ENCODE peak calls at places on chromosomes 16 and 17, in eight cellular contexts. W is adrenal gland, R is sigmoid colon, M is testis, B is body of pancreas, A is Peyer's patch, O is heart left ventricle, D is right lobe of liver. X is an unnamed sample. For H3K9me3, the result is how much of the 10 kb centered on the place peaks cover.

GRCh38 chr17:42016411-42016831 is 818 bp downstream of the DNAJC7 start:
- DNase-seq in D (no peak), A (no peak), O (no peak), R (no peak), W (no peak), B (no peak), M (peak), X (no peak)

GRCh38 chr16:88820335-88821025 is 8.8 kb upstream of the APRT start:
- DNase-seq in M (no peak), O (no peak), D (no peak), B (no peak), R (no peak), W (no peak), A (no peak), X (no peak)

GRCh38 chr16:4664538-4665418 is 28.6 kb upstream of the NUDT16L1 start:
- DNase-seq in O (peak), R (no peak), D (peak), M (peak), W (peak), A (peak), B (peak), X (peak)

GRCh38 chr16:57299009-57299718 is 14.7 kb upstream of the PLLP start:
- DNase-seq in B (no peak), R (peak), D (no peak), A (no peak), W (no peak), O (no peak), M (no peak), X (no peak)

GRCh38 chr17:10617120-10617505 is 40.0 kb downstream of the MYH3 start:
- DNase-seq in R (no peak), B (no peak), A (no peak), O (no peak), M (no peak), D (no peak), W (no peak), X (no peak)

GRCh38 chr17:38608648-38609047 is 2.9 kb upstream of the SRCIN1 start:
- DNase-seq in W (no peak), O (no peak), B (peak), R (no peak), M (no peak), D (peak), A (no peak), X (peak)

GRCh38 chr16:10178079-10178478 is 4.1 kb downstream of the GRIN2A start:
- DNase-seq in R (no peak), W (no peak), B (no peak), A (no peak), O (no peak), M (no peak), D (no peak), X (no peak)

GRCh38 chr17:76513306-76513692 is 12.1 kb upstream of the RHBDF2 start:
- DNase-seq in W (no peak), D (no peak), B (no peak), R (no peak), A (no peak), O (no peak), M (no peak), X (no peak)

GRCh38 chr17:9179602-9180001 is 158.3 kb downstream of the NTN1 start:
- DNase-seq in B (no peak), W (no peak), A (no peak), M (no peak), D (no peak), R (no peak), O (no peak), X (no peak)

GRCh38 chr16:82767808-82768207 is 141.0 kb downstream of the CDH13 start:
- DNase-seq in M (no peak), R (no peak), O (no peak), W (no peak), A (no peak), D (no peak), B (no peak), X (no peak)

GRCh38 chr17:30952645-30953393 is 18.0 kb upstream of the RNF135 start:
- DNase-seq in R (peak), W (peak), O (peak), A (no peak), B (peak), M (no peak), D (no peak), X (no peak)

GRCh38 chr16:72789921-72790320 is 258.0 kb downstream of the ZFHX3 start:
- DNase-seq in W (no peak), D (no peak), A (no peak), O (no peak), M (no peak), B (no peak), R (no peak), X (no peak)

GRCh38 chr16:72789465-72789864 is 258.5 kb downstream of the ZFHX3 start:
- DNase-seq in O (no peak), R (no peak), W (no peak), M (no peak), B (no peak), A (no peak), D (no peak), X (no peak)

GRCh38 chr16:72787519-72788268 is 260.2 kb downstream of the ZFHX3 start:
- DNase-seq in B (peak), D (no peak), O (peak), R (peak), W (peak), A (peak), M (peak), X (peak)

GRCh38 chr16:72787130-72787518 is 260.8 kb downstream of the ZFHX3 start:
- DNase-seq in D (no peak), W (no peak), M (peak), R (no peak), B (no peak), O (no peak), A (no peak), X (no peak)

GRCh38 chr16:72788269-72788809 is 259.6 kb downstream of the ZFHX3 start:
- DNase-seq in M (no peak), B (no peak), W (no peak), O (no peak), D (no peak), R (no peak), A (no peak), X (peak)
- H3K27ac ChIP-seq in M (peak), B (no peak), W (peak), O (peak), D (no peak), R (no peak), A (no peak), X (peak)

GRCh38 chr17:69452664-69453260 is 38.3 kb downstream of the MAP2K6 start:
- DNase-seq in B (no peak), W (no peak), R (no peak), A (no peak), M (no peak), D (no peak), O (no peak), X (no peak)
- TF ChIP-seq POLR2A in B (no peak), W (no peak), R (no peak), A (no peak), M (no peak), D (no peak), O (no peak), X (no peak)

GRCh38 chr17:70031341-70031740 is 43.7 kb upstream of the KCNJ16 start:
- DNase-seq in O (no peak), B (no peak), A (no peak), W (no peak), D (no peak), R (no peak), M (no peak), X (no peak)
- H3K9me3 ChIP-seq in O (under half), B (under half), A (under half), W (under half), D (under half), R (under half), M (under half), X (under half)

GRCh38 chr16:65950211-65950610 is 416.3 kb upstream of the CDH5 start:
- DNase-seq in M (no peak), R (no peak), W (no peak), D (no peak), B (no peak), A (no peak), O (no peak), X (no peak)
- H3K27ac ChIP-seq in M (no peak), R (no peak), W (no peak), D (no peak), B (no peak), A (no peak), O (no peak), X (no peak)

DNA sequence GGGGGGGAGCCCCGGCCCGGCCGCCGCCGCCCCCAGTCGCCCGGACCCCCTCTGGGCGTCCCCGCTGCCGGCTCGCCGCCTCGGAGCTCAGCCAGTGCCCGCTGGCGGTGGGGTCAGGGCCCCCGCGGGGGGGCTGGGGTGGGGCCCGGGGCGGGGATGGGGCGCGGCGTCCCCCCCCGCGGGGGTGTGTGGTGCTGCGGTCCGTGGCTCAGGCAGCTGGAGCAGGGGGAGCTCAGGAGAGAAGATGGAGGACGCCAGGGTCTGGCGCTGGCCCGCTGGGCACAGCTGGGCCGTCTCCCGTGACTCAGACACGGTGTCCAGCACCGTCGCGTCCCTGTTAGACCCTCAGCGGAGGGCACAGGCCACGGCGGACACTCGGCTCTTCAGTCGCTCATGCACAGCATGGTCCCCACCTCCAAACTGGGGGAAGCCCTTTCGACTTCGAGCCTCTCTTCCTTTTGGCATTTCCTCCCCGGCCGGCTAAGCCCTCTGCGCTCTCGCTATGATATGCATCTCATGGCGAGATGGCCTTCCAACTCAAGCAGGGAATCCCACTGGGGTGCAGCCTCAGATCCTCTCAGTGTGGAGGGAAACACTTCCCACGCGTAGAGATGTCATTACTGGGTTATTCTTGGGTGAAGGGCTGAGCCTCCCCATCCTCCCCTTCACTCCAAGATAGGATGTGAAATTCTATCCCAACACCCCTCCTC is 402 bp upstream of the VEZF1 start:
- DNase-seq in W (peak), M (peak), O (peak), D (peak), B (peak), R (peak), A (peak), X (peak)
- TF ChIP-seq POLR2A in W (no peak), M (no peak), O (no peak), D (no peak), B (peak), R (peak), A (no peak), X (no peak)

X was measured in thyroid gland.